ENCODE peak calls at places on chromosomes 13 and 19, in seven cellular contexts. A is NCI-H1930; X is HEK293T; U is T-helper 9 cell; M is WTC11; N is adipocyte; Z is activated T-helper 1 cell treated with anti-CD3 and anti-CD28 coated beads, Interleukin-12 subunit alpha, Interleukin-12 subunit beta, Interleukin-2, Interleukin-4 antibody, amounts not matched to agents 30 ng/mL and 10 ng/mL and 1 ng/mL, durations not matched to agents 14 hours and 24 hours and 36 hours. L is an unnamed sample.

GRCh38 chr13:28161370-28161769 is 23.0 kb downstream of the PAN3 start:
- DNase-seq in A (no peak), X (no peak), U (no peak), M (no peak), N (peak), Z (no peak), L (no peak)

GRCh38 chr13:45242070-45242469 is 41.2 kb upstream of the KCTD4 start:
- DNase-seq in A (no peak), X (no peak), U (no peak), M (no peak), N (peak), Z (no peak), L (no peak)

GRCh38 chr13:80873589-80873988 is 532.7 kb upstream of the SPRY2 start:
- DNase-seq in A (no peak), X (no peak), U (no peak), M (no peak), N (no peak), Z (no peak), L (no peak)

GRCh38 chr19:23002690-23003422 is at the start of gene ZNF728:
- DNase-seq in A (peak), X (no peak), U (no peak), M (no peak), N (no peak), Z (no peak), L (no peak)

GRCh38 chr19:4987692-4988370 is 18.9 kb downstream of the KDM4B start:
- DNase-seq in A (no peak), X (no peak), U (no peak), M (no peak), N (no peak), Z (no peak), L (no peak)

GRCh38 chr13:100789025-100789424 is 114.4 kb upstream of the TMTC4 start:
- DNase-seq in A (no peak), X (no peak), U (no peak), M (no peak), N (no peak), Z (no peak), L (no peak)

GRCh38 chr13:103029798-103030197 is 36.4 kb downstream of the SLC10A2 start:
- DNase-seq in A (no peak), X (no peak), U (no peak), M (no peak), N (no peak), Z (no peak), L (no peak)

GRCh38 chr13:77415253-77416127 is 88.6 kb upstream of the MYCBP2 start:
- DNase-seq in A (no peak), X (no peak), U (no peak), M (no peak), N (peak), Z (no peak), L (no peak)

GRCh38 chr19:48578891-48579290 is 26.9 kb downstream of the SULT2B1 start:
- DNase-seq in A (no peak), X (no peak), U (no peak), M (no peak), N (no peak), Z (no peak), L (no peak)

GRCh38 chr19:13604902-13605586 is 98.8 kb upstream of the CACNA1A start:
- DNase-seq in A (no peak), X (no peak), U (no peak), M (no peak), N (no peak), Z (no peak), L (no peak)

GRCh38 chr13:36820222-36820621 is 1.2 kb downstream of the RFXAP start:
- DNase-seq in A (no peak), X (no peak), U (no peak), M (no peak), N (no peak), Z (no peak), L (no peak)

GRCh38 chr19:8484331-8484894 is 18.0 kb downstream of the PRAM1 start:
- DNase-seq in A (no peak), X (no peak), U (no peak), M (no peak), N (no peak), Z (no peak), L (no peak)

GRCh38 chr13:45256254-45256653 is 55.4 kb upstream of the KCTD4 start:
- DNase-seq in A (no peak), X (no peak), U (no peak), M (no peak), N (no peak), Z (no peak), L (no peak)

GRCh38 chr19:17289489-17289888 is 7.8 kb downstream of the ANKLE1 start:
- DNase-seq in A (peak), X (peak), U (no peak), M (peak), N (peak), Z (peak), L (peak)

GRCh38 chr13:28044608-28045007 is 55.8 kb downstream of the FLT3 start:
- DNase-seq in A (no peak), X (no peak), U (no peak), M (no peak), N (no peak), Z (no peak), L (no peak)

GRCh38 chr13:31967155-31967554 is 64.4 kb upstream of the FRY start:
- DNase-seq in A (no peak), X (no peak), U (no peak), M (no peak), N (no peak), Z (no peak), L (no peak)

GRCh38 chr13:58994778-58995177 is 1169.0 kb downstream of the DIAPH3 start:
- DNase-seq in A (no peak), X (no peak), U (no peak), M (no peak), N (no peak), Z (no peak), L (no peak)

GRCh38 chr19:1855040-1855827 is 7.0 kb upstream of the REXO1 start:
- DNase-seq in A (no peak), X (peak), U (peak), M (peak), N (peak), Z (peak), L (peak)

GRCh38 chr13:110403721-110404120 is 96.6 kb downstream of the COL4A2 start:
- DNase-seq in A (no peak), X (no peak), U (no peak), M (no peak), N (no peak), Z (no peak), L (no peak)

GRCh38 chr19:1407662-1408299 is 395 bp downstream of the DAZAP1 start:
- DNase-seq in A (no peak), X (no peak), U (peak), M (no peak), N (peak), Z (no peak), L (no peak)

GRCh38 chr13:40408602-40409001 is 257.8 kb downstream of the FOXO1 start:
- DNase-seq in A (no peak), X (no peak), U (no peak), M (no peak), N (no peak), Z (no peak), L (no peak)

GRCh38 chr13:36783883-36784282 is 35.1 kb upstream of the RFXAP start:
- DNase-seq in A (no peak), X (no peak), U (no peak), M (no peak), N (no peak), Z (no peak), L (no peak)

GRCh38 chr13:41402695-41403511 is 54.4 kb upstream of the RGCC start:
- DNase-seq in A (no peak), X (no peak), U (no peak), M (peak), N (no peak), Z (no peak), L (no peak)

GRCh38 chr13:112754281-112755025 is 64.6 kb downstream of the ATP11A start:
- DNase-seq in A (no peak), X (no peak), U (no peak), M (no peak), N (no peak), Z (no peak), L (no peak)

GRCh38 chr13:46288570-46289259 is 77.0 kb downstream of the LRRC63 start:
- DNase-seq in A (peak), X (peak), U (no peak), M (no peak), N (peak), Z (no peak), L (no peak)

GRCh38 chr13:100275746-100276145 is 186.9 kb downstream of the PCCA start:
- DNase-seq in A (no peak), X (no peak), U (no peak), M (no peak), N (peak), Z (no peak), L (no peak)